ENCODE peak calls at places on chromosomes 12 and 14, in four cellular contexts. One of them, this sample, is unnamed.

GRCh38 chr12:32477714-32478113 is 78.4 kb downstream of the FGD4 start:
- DNase-seq in HepG2: no peak
- DNase-seq in GM12878: no peak
- DNase-seq in K562: no peak
- DNase-seq in this sample: no peak

GRCh38 chr12:10031771-10032175 is 1.3 kb downstream of the CLEC9A start:
- DNase-seq in HepG2: no peak
- DNase-seq in GM12878: no peak
- DNase-seq in K562: no peak
- DNase-seq in this sample: no peak

GRCh38 chr14:99720941-99721791 is 37.1 kb downstream of the CYP46A1 start:
- DNase-seq in HepG2: no peak
- DNase-seq in GM12878: no peak
- DNase-seq in K562: no peak
- DNase-seq in this sample: no peak

GRCh38 chr12:3820122-3820521 is 53.1 kb downstream of the PARP11 start:
- DNase-seq in HepG2: peak
- DNase-seq in GM12878: no peak
- DNase-seq in K562: no peak
- DNase-seq in this sample: no peak

GRCh38 chr14:93073833-93074769 is 41.6 kb downstream of the ITPK1 start:
- DNase-seq in HepG2: peak
- DNase-seq in GM12878: no peak
- DNase-seq in K562: no peak
- DNase-seq in this sample: no peak

GRCh38 chr12:117063162-117063911 is 35.9 kb downstream of the TESC start:
- DNase-seq in HepG2: no peak
- DNase-seq in GM12878: peak
- DNase-seq in K562: no peak
- DNase-seq in this sample: no peak

GRCh38 chr14:55628426-55628825 is 48.4 kb downstream of the KTN1 start:
- DNase-seq in HepG2: no peak
- DNase-seq in GM12878: no peak
- DNase-seq in K562: no peak
- DNase-seq in this sample: no peak

GRCh38 chr12:57237952-57238853 is 8.7 kb downstream of the SHMT2 start:
- DNase-seq in HepG2: no peak
- DNase-seq in GM12878: no peak
- DNase-seq in K562: peak
- DNase-seq in this sample: no peak

GRCh38 chr12:95417372-95417771 is 56.6 kb upstream of the METAP2 start:
- DNase-seq in HepG2: no peak
- DNase-seq in GM12878: no peak
- DNase-seq in K562: no peak
- DNase-seq in this sample: no peak

GRCh38 chr14:33676135-33676566 is 274.7 kb downstream of the EGLN3 start:
- DNase-seq in HepG2: peak
- DNase-seq in GM12878: no peak
- DNase-seq in K562: peak
- DNase-seq in this sample: peak

GRCh38 chr12:13176257-13176656 is 20.3 kb upstream of the EMP1 start:
- DNase-seq in HepG2: no peak
- DNase-seq in GM12878: no peak
- DNase-seq in K562: no peak
- DNase-seq in this sample: no peak

GRCh38 chr12:104458645-104459555 is 2.2 kb downstream of the CHST11 start:
- DNase-seq in HepG2: no peak
- DNase-seq in GM12878: no peak
- DNase-seq in K562: peak
- DNase-seq in this sample: peak

GRCh38 chr14:105883066-105884005 is 357.0 kb downstream of the TMEM121 start:
- DNase-seq in HepG2: no peak
- DNase-seq in GM12878: no peak
- DNase-seq in K562: no peak
- DNase-seq in this sample: no peak

GRCh38 chr12:131164096-131164872 is 210.6 kb downstream of the ADGRD1 start:
- DNase-seq in HepG2: no peak
- DNase-seq in GM12878: no peak
- DNase-seq in K562: peak
- DNase-seq in this sample: no peak

GRCh38 chr12:32466187-32466586 is 66.8 kb downstream of the FGD4 start:
- DNase-seq in HepG2: no peak
- DNase-seq in GM12878: no peak
- DNase-seq in K562: no peak
- DNase-seq in this sample: no peak

GRCh38 chr14:61749867-61750266 is 12.4 kb upstream of the SNAPC1 start:
- DNase-seq in HepG2: peak
- DNase-seq in GM12878: no peak
- DNase-seq in K562: peak
- DNase-seq in this sample: peak

GRCh38 chr12:26113194-26113654 is 11.6 kb downstream of the BHLHE41 start:
- DNase-seq in HepG2: no peak
- DNase-seq in GM12878: no peak
- DNase-seq in K562: no peak
- DNase-seq in this sample: no peak

GRCh38 chr14:29566194-29566593 is 361.5 kb downstream of the PRKD1 start:
- DNase-seq in HepG2: no peak
- DNase-seq in GM12878: no peak
- DNase-seq in K562: no peak
- DNase-seq in this sample: no peak

GRCh38 chr14:68819260-68819691 is 26.4 kb upstream of the ZFP36L1 start:
- DNase-seq in HepG2: no peak
- DNase-seq in GM12878: no peak
- DNase-seq in K562: peak
- DNase-seq in this sample: no peak

GRCh38 chr12:109626378-109627115 is 53.0 kb downstream of the MVK start:
- DNase-seq in HepG2: no peak
- DNase-seq in GM12878: no peak
- DNase-seq in K562: no peak
- DNase-seq in this sample: no peak

GRCh38 chr12:91129662-91130362 is 18.5 kb upstream of the LUM start:
- DNase-seq in HepG2: no peak
- DNase-seq in GM12878: no peak
- DNase-seq in K562: no peak
- DNase-seq in this sample: no peak

GRCh38 chr14:32473476-32473875 is 144.4 kb downstream of the AKAP6 start:
- DNase-seq in HepG2: peak
- DNase-seq in GM12878: no peak
- DNase-seq in K562: no peak
- DNase-seq in this sample: no peak

GRCh38 chr14:72808564-72808963 is 85.3 kb downstream of the DPF3 start:
- DNase-seq in HepG2: no peak
- DNase-seq in GM12878: no peak
- DNase-seq in K562: no peak
- DNase-seq in this sample: no peak

GRCh38 chr12:14689144-14689543 is 7.3 kb downstream of the GUCY2C start:
- DNase-seq in HepG2: no peak
- DNase-seq in GM12878: no peak
- DNase-seq in K562: no peak
- DNase-seq in this sample: no peak

GRCh38 chr14:41663478-41663845 is 56.8 kb downstream of the LRFN5 start:
- DNase-seq in HepG2: no peak
- DNase-seq in GM12878: no peak
- DNase-seq in K562: no peak
- DNase-seq in this sample: no peak

GRCh38 chr14:58724702-58725101 is 86.9 kb downstream of the DACT1 start:
- DNase-seq in HepG2: no peak
- DNase-seq in GM12878: no peak
- DNase-seq in K562: no peak
- DNase-seq in this sample: no peak

GRCh38 chr14:81311128-81311527 is 89.0 kb downstream of the STON2 start:
- DNase-seq in HepG2: no peak
- DNase-seq in GM12878: no peak
- DNase-seq in K562: no peak
- DNase-seq in this sample: no peak

GRCh38 chr12:26121841-26122680 is 2.8 kb downstream of the BHLHE41 start:
- DNase-seq in HepG2: no peak
- DNase-seq in GM12878: no peak
- DNase-seq in K562: peak
- DNase-seq in this sample: peak

GRCh38 chr12:87586158-87586557 is 443.0 kb downstream of the C12orf50 start:
- DNase-seq in HepG2: no peak
- DNase-seq in GM12878: no peak
- DNase-seq in K562: no peak
- DNase-seq in this sample: no peak

GRCh38 chr12:75854681-75855309 is 176.8 kb downstream of the PHLDA1 start:
- DNase-seq in HepG2: no peak
- DNase-seq in GM12878: no peak
- DNase-seq in K562: no peak
- DNase-seq in this sample: no peak

GRCh38 chr12:64532734-64533351 is 77.5 kb upstream of the RASSF3 start:
- DNase-seq in HepG2: no peak
- DNase-seq in GM12878: no peak
- DNase-seq in K562: no peak
- DNase-seq in this sample: no peak

GRCh38 chr12:7856516-7856915 is 16.2 kb downstream of the SLC2A14 start:
- DNase-seq in HepG2: no peak
- DNase-seq in GM12878: no peak
- DNase-seq in K562: no peak
- DNase-seq in this sample: no peak

GRCh38 chr12:1505576-1505975 is 88.8 kb downstream of the FBXL14 start:
- DNase-seq in HepG2: no peak
- DNase-seq in GM12878: no peak
- DNase-seq in K562: no peak
- DNase-seq in this sample: no peak
- TF ChIP-seq FOXM1 in HepG2: no peak
- TF ChIP-seq FOXM1 in GM12878: no peak
- TF ChIP-seq FOXM1 in K562: no peak
- TF ChIP-seq FOXM1 in this sample: no peak

DNA sequence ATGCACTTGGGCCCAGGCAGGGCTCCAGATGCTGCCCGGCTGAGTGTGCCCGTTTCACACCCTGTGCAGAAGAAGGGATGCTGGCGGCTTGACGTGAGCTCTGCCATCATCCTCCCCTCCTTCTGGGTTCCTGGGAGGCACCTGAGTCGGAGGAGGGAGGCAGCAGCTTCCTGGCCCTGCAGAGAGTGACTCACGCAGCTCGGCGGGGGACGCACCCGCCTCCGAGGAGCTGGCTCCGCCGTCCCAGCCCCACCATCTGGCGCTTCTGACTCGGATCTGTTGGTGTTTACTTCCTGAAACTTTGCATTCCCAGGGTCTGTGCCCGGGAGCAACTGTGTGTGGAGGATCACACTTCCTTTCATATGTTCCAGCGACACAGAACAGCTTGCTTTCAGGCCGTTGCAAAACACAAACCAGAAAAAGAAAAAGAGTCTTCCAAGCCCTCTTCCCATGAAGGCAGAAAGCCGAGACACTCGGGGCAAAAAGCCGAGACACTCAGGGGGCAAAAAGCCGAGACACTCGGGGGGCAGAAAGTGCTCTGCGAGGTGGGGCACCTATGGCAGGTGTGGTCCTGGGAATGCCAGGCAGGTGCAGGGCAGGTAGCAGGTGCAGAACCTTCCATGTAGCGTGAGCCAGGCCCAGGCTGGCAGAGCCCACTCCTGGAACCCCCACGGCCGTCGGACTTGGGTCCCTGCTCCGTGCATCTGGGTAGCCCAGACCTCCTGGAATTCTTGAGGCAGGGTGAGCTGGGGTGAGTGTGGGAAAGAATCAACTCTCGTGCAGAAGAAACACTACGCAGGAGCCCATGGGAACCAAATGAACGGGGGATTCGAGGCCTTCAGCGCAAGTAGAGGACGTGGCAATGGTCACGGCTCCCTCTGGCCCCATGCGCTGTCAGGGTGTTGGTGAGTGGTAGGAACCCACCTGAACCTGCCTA is 27.6 kb upstream of the GALNT9 start:
- DNase-seq in HepG2: no peak
- DNase-seq in GM12878: no peak
- DNase-seq in K562: peak
- DNase-seq in this sample: peak
- TF ChIP-seq TARDBP in HepG2: no peak
- TF ChIP-seq TARDBP in GM12878: no peak
- TF ChIP-seq TARDBP in K562: no peak
- TF ChIP-seq TARDBP in this sample: no peak

DNA sequence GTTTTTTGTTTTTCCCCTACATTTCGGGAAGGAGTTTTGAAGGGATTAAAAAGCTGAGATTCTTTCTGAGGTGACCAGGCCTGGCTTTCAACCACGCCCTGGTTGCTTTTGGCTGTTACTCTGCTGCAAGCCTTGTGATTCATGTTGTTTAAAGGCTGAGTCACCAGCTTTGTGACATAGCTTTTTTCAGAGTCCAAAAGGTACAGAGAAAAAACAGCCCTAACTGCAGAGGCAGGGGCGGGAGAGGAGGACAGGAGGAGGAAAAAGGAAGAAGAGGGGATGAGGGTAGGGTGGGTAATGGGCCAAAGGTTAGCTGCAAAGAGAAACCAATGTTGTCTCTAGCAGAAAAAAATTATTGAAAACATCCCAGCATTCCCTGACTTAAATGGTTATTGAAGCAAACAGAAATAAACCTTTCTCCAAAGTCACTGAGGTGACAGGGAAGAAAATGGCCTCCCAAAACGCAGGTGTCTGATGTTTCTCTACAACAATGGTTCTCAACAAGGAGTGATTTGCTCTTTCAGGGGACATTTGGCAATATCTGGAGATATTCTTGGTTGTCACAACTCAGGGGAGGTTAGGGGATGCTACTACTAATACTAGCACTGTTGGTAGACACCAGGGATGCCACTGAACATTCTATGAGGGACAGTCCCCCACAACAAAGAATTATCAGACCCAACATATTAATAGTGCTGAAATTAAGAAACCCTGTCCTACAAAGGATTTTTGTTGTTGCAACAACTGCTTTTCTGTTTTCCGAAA is 2.1 kb upstream of the UBC start:
- DNase-seq in HepG2: peak
- DNase-seq in GM12878: no peak
- DNase-seq in K562: peak
- DNase-seq in this sample: no peak
- TF ChIP-seq BHLHE40 in HepG2: no peak
- TF ChIP-seq BHLHE40 in GM12878: no peak
- TF ChIP-seq BHLHE40 in K562: peak
- TF ChIP-seq BHLHE40 in this sample: no peak

GRCh38 chr12:52086944-52087835 is 7.7 kb downstream of the SMIM41 start:
- DNase-seq in HepG2: no peak
- DNase-seq in GM12878: no peak
- DNase-seq in K562: no peak
- DNase-seq in this sample: no peak
- TF ChIP-seq FOXM1 in HepG2: no peak
- TF ChIP-seq FOXM1 in GM12878: no peak
- TF ChIP-seq FOXM1 in K562: no peak
- TF ChIP-seq FOXM1 in this sample: no peak